ENCODE peak calls at places on chromosomes 1 and 21, in nine cellular contexts. One of them, this sample, is unnamed. For H3K4me1, the result is how much of the 10 kb centered on the place peaks cover.

GRCh38 chr1:38452246-38452645 is 405.7 kb upstream of the POU3F1 start:
- DNase-seq in lower lobe of right lung: no peak
- DNase-seq in pancreas: no peak
- DNase-seq in left lung: no peak
- DNase-seq in A549: no peak
- DNase-seq in iPS DF 6.9: no peak
- DNase-seq in aorta: no peak
- DNase-seq in CD8-positive, alpha-beta T cell: no peak
- DNase-seq in breast epithelium: no peak
- DNase-seq in this sample: no peak

GRCh38 chr1:100736324-100736723 is 16.8 kb downstream of the VCAM1 start:
- DNase-seq in pancreas: no peak
- DNase-seq in iPS DF 6.9: no peak
- DNase-seq in left lung: no peak
- DNase-seq in aorta: no peak
- DNase-seq in lower lobe of right lung: no peak
- DNase-seq in CD8-positive, alpha-beta T cell: no peak
- DNase-seq in breast epithelium: no peak
- DNase-seq in A549: no peak
- DNase-seq in this sample: no peak

GRCh38 chr1:59408608-59409007 is 111.7 kb downstream of the FGGY start:
- DNase-seq in iPS DF 6.9: no peak
- DNase-seq in lower lobe of right lung: no peak
- DNase-seq in aorta: no peak
- DNase-seq in CD8-positive, alpha-beta T cell: no peak
- DNase-seq in left lung: no peak
- DNase-seq in breast epithelium: no peak
- DNase-seq in A549: no peak
- DNase-seq in pancreas: no peak
- DNase-seq in this sample: peak

GRCh38 chr1:20640183-20640597 is 6.9 kb downstream of the PINK1 start:
- DNase-seq in A549: peak
- DNase-seq in pancreas: no peak
- DNase-seq in iPS DF 6.9: no peak
- DNase-seq in CD8-positive, alpha-beta T cell: peak
- DNase-seq in breast epithelium: no peak
- DNase-seq in left lung: no peak
- DNase-seq in lower lobe of right lung: no peak
- DNase-seq in aorta: no peak
- DNase-seq in this sample: peak

GRCh38 chr1:29804181-29804899 is 568.0 kb downstream of the PTPRU start:
- DNase-seq in left lung: no peak
- DNase-seq in breast epithelium: peak
- DNase-seq in CD8-positive, alpha-beta T cell: no peak
- DNase-seq in aorta: no peak
- DNase-seq in lower lobe of right lung: no peak
- DNase-seq in iPS DF 6.9: no peak
- DNase-seq in A549: no peak
- DNase-seq in pancreas: no peak
- DNase-seq in this sample: no peak

GRCh38 chr1:41795205-41795762 is 123.4 kb downstream of the HIVEP3 start:
- DNase-seq in aorta: no peak
- DNase-seq in iPS DF 6.9: no peak
- DNase-seq in lower lobe of right lung: no peak
- DNase-seq in A549: no peak
- DNase-seq in breast epithelium: no peak
- DNase-seq in CD8-positive, alpha-beta T cell: no peak
- DNase-seq in pancreas: no peak
- DNase-seq in left lung: no peak
- DNase-seq in this sample: no peak

GRCh38 chr1:218524526-218524925 is 179.4 kb downstream of the TGFB2 start:
- DNase-seq in pancreas: no peak
- DNase-seq in left lung: no peak
- DNase-seq in aorta: no peak
- DNase-seq in A549: no peak
- DNase-seq in CD8-positive, alpha-beta T cell: no peak
- DNase-seq in lower lobe of right lung: no peak
- DNase-seq in iPS DF 6.9: no peak
- DNase-seq in breast epithelium: no peak
- DNase-seq in this sample: peak

GRCh38 chr21:18153063-18153462 is 91.6 kb upstream of the CHODL start:
- DNase-seq in breast epithelium: no peak
- DNase-seq in lower lobe of right lung: no peak
- DNase-seq in pancreas: no peak
- DNase-seq in A549: no peak
- DNase-seq in iPS DF 6.9: no peak
- DNase-seq in CD8-positive, alpha-beta T cell: no peak
- DNase-seq in left lung: no peak
- DNase-seq in aorta: no peak
- DNase-seq in this sample: no peak

GRCh38 chr1:46520063-46520911 is 30.7 kb downstream of the DMBX1 start:
- DNase-seq in aorta: peak
- DNase-seq in pancreas: no peak
- DNase-seq in left lung: peak
- DNase-seq in lower lobe of right lung: no peak
- DNase-seq in iPS DF 6.9: no peak
- DNase-seq in A549: peak
- DNase-seq in breast epithelium: no peak
- DNase-seq in CD8-positive, alpha-beta T cell: no peak
- DNase-seq in this sample: peak

GRCh38 chr1:11198257-11198656 is 9.1 kb downstream of the ANGPTL7 start:
- DNase-seq in left lung: no peak
- DNase-seq in breast epithelium: no peak
- DNase-seq in A549: no peak
- DNase-seq in CD8-positive, alpha-beta T cell: no peak
- DNase-seq in aorta: no peak
- DNase-seq in iPS DF 6.9: no peak
- DNase-seq in pancreas: no peak
- DNase-seq in lower lobe of right lung: no peak
- DNase-seq in this sample: no peak
- H3K27ac ChIP-seq in left lung: no peak
- H3K27ac ChIP-seq in breast epithelium: no peak
- H3K27ac ChIP-seq in A549: no peak
- H3K27ac ChIP-seq in CD8-positive, alpha-beta T cell: no peak
- H3K27ac ChIP-seq in aorta: no peak
- H3K27ac ChIP-seq in iPS DF 6.9: no peak
- H3K27ac ChIP-seq in pancreas: no peak
- H3K27ac ChIP-seq in lower lobe of right lung: no peak
- H3K27ac ChIP-seq in this sample: no peak

GRCh38 chr21:31340942-31341487 is 3.0 kb downstream of the TIAM1 start:
- DNase-seq in aorta: no peak
- DNase-seq in left lung: no peak
- DNase-seq in breast epithelium: no peak
- DNase-seq in lower lobe of right lung: no peak
- DNase-seq in A549: no peak
- DNase-seq in iPS DF 6.9: no peak
- DNase-seq in CD8-positive, alpha-beta T cell: no peak
- DNase-seq in pancreas: no peak
- DNase-seq in this sample: no peak

GRCh38 chr21:31338892-31339368 is 5.1 kb downstream of the TIAM1 start:
- DNase-seq in CD8-positive, alpha-beta T cell: no peak
- DNase-seq in A549: no peak
- DNase-seq in iPS DF 6.9: no peak
- DNase-seq in pancreas: no peak
- DNase-seq in aorta: no peak
- DNase-seq in left lung: no peak
- DNase-seq in lower lobe of right lung: no peak
- DNase-seq in breast epithelium: no peak
- DNase-seq in this sample: no peak

GRCh38 chr21:31337991-31338891 is 5.8 kb downstream of the TIAM1 start:
- DNase-seq in lower lobe of right lung: no peak
- DNase-seq in iPS DF 6.9: no peak
- DNase-seq in breast epithelium: no peak
- DNase-seq in aorta: no peak
- DNase-seq in CD8-positive, alpha-beta T cell: no peak
- DNase-seq in A549: no peak
- DNase-seq in left lung: no peak
- DNase-seq in pancreas: no peak
- DNase-seq in this sample: no peak

GRCh38 chr21:31340499-31340898 is 3.6 kb downstream of the TIAM1 start:
- DNase-seq in A549: no peak
- DNase-seq in left lung: no peak
- DNase-seq in pancreas: no peak
- DNase-seq in iPS DF 6.9: no peak
- DNase-seq in CD8-positive, alpha-beta T cell: no peak
- DNase-seq in aorta: no peak
- DNase-seq in lower lobe of right lung: no peak
- DNase-seq in breast epithelium: no peak
- DNase-seq in this sample: no peak

DNA sequence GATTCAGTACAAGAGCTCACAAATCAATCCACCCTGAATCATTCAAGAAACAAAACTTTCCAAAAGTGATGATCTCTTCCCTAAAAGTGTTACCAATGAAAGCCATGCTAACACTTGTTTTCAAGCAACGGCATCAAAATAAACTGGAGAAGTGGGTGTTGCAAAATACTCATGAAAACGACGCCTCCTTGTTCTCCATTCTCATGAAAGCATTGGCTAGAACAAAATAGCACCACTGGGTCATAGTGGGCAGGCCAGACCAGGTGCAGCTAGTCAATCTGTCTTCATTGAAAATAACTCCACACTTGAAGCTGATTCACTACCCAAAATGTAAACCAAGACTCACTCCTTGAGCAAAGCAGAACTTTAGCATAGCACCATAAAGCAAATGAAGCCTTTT is 4.3 kb downstream of the TIAM1 start:
- DNase-seq in breast epithelium: no peak
- DNase-seq in CD8-positive, alpha-beta T cell: no peak
- DNase-seq in iPS DF 6.9: no peak
- DNase-seq in lower lobe of right lung: no peak
- DNase-seq in left lung: no peak
- DNase-seq in pancreas: no peak
- DNase-seq in aorta: no peak
- DNase-seq in A549: no peak
- DNase-seq in this sample: no peak
- H3K4me3 ChIP-seq in breast epithelium: no peak
- H3K4me3 ChIP-seq in CD8-positive, alpha-beta T cell: no peak
- H3K4me3 ChIP-seq in iPS DF 6.9: no peak
- H3K4me3 ChIP-seq in lower lobe of right lung: no peak
- H3K4me3 ChIP-seq in left lung: no peak
- H3K4me3 ChIP-seq in pancreas: no peak
- H3K4me3 ChIP-seq in aorta: no peak
- H3K4me3 ChIP-seq in A549: no peak
- H3K4me3 ChIP-seq in this sample: no peak

GRCh38 chr1:47814592-47815436 is 182.4 kb downstream of the TRABD2B start:
- DNase-seq in aorta: no peak
- DNase-seq in left lung: no peak
- DNase-seq in pancreas: no peak
- DNase-seq in A549: no peak
- DNase-seq in lower lobe of right lung: no peak
- DNase-seq in iPS DF 6.9: no peak
- DNase-seq in breast epithelium: no peak
- DNase-seq in CD8-positive, alpha-beta T cell: no peak
- DNase-seq in this sample: no peak

GRCh38 chr1:47812848-47813508 is 184.2 kb downstream of the TRABD2B start:
- DNase-seq in pancreas: no peak
- DNase-seq in aorta: no peak
- DNase-seq in breast epithelium: no peak
- DNase-seq in iPS DF 6.9: no peak
- DNase-seq in left lung: no peak
- DNase-seq in A549: no peak
- DNase-seq in lower lobe of right lung: no peak
- DNase-seq in CD8-positive, alpha-beta T cell: no peak
- DNase-seq in this sample: no peak

GRCh38 chr1:47810964-47811650 is 186.1 kb downstream of the TRABD2B start:
- DNase-seq in lower lobe of right lung: no peak
- DNase-seq in left lung: no peak
- DNase-seq in breast epithelium: no peak
- DNase-seq in CD8-positive, alpha-beta T cell: no peak
- DNase-seq in iPS DF 6.9: no peak
- DNase-seq in A549: no peak
- DNase-seq in aorta: no peak
- DNase-seq in pancreas: no peak
- DNase-seq in this sample: no peak

GRCh38 chr1:47816325-47817071 is 180.7 kb downstream of the TRABD2B start:
- DNase-seq in aorta: no peak
- DNase-seq in lower lobe of right lung: no peak
- DNase-seq in breast epithelium: no peak
- DNase-seq in pancreas: no peak
- DNase-seq in left lung: no peak
- DNase-seq in CD8-positive, alpha-beta T cell: no peak
- DNase-seq in iPS DF 6.9: no peak
- DNase-seq in A549: no peak
- DNase-seq in this sample: no peak

DNA sequence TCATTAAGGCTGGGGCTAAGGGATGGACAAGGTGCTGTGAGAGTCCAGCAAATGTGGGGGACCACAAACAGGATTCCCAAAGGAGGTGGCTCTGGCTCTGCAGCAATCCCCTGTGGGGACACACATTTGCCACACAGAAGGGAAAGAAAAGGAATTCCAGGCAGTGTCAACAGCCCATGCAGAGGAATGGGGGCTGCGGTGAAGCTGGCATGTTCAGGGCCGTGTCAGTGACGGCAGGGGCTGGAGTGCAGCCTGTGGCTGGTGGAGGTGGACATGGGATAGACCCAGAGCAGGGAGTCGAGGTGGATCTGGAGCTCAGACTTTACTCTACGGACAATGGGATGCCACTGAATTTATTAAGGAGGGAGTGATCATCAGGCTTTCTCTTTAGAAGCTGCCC is 183.2 kb downstream of the TRABD2B start:
- DNase-seq in A549: no peak
- DNase-seq in iPS DF 6.9: no peak
- DNase-seq in CD8-positive, alpha-beta T cell: no peak
- DNase-seq in pancreas: no peak
- DNase-seq in aorta: no peak
- DNase-seq in left lung: no peak
- DNase-seq in breast epithelium: no peak
- DNase-seq in lower lobe of right lung: no peak
- DNase-seq in this sample: no peak
- H3K4me1 ChIP-seq in A549: under half
- H3K4me1 ChIP-seq in iPS DF 6.9: under half
- H3K4me1 ChIP-seq in CD8-positive, alpha-beta T cell: under half
- H3K4me1 ChIP-seq in pancreas: under half
- H3K4me1 ChIP-seq in aorta: under half
- H3K4me1 ChIP-seq in left lung: under half
- H3K4me1 ChIP-seq in breast epithelium: under half
- H3K4me1 ChIP-seq in lower lobe of right lung: under half
- H3K4me1 ChIP-seq in this sample: under half

GRCh38 chr1:201260236-201260591 is 23.1 kb upstream of the PKP1 start:
- DNase-seq in pancreas: no peak
- DNase-seq in A549: no peak
- DNase-seq in iPS DF 6.9: no peak
- DNase-seq in aorta: no peak
- DNase-seq in breast epithelium: peak
- DNase-seq in left lung: no peak
- DNase-seq in lower lobe of right lung: no peak
- DNase-seq in CD8-positive, alpha-beta T cell: no peak
- DNase-seq in this sample: no peak
- H3K27ac ChIP-seq in pancreas: no peak
- H3K27ac ChIP-seq in A549: no peak
- H3K27ac ChIP-seq in iPS DF 6.9: no peak
- H3K27ac ChIP-seq in aorta: no peak
- H3K27ac ChIP-seq in breast epithelium: no peak
- H3K27ac ChIP-seq in left lung: no peak
- H3K27ac ChIP-seq in lower lobe of right lung: no peak
- H3K27ac ChIP-seq in CD8-positive, alpha-beta T cell: no peak
- H3K27ac ChIP-seq in this sample: no peak

GRCh38 chr1:215083408-215083961 is 948 bp downstream of the KCNK2 start:
- DNase-seq in iPS DF 6.9: no peak
- DNase-seq in breast epithelium: peak
- DNase-seq in CD8-positive, alpha-beta T cell: no peak
- DNase-seq in lower lobe of right lung: no peak
- DNase-seq in left lung: peak
- DNase-seq in A549: no peak
- DNase-seq in pancreas: no peak
- DNase-seq in aorta: no peak
- DNase-seq in this sample: peak
- H3K4me3 ChIP-seq in iPS DF 6.9: peak
- H3K4me3 ChIP-seq in breast epithelium: peak
- H3K4me3 ChIP-seq in CD8-positive, alpha-beta T cell: no peak
- H3K4me3 ChIP-seq in lower lobe of right lung: peak
- H3K4me3 ChIP-seq in left lung: peak
- H3K4me3 ChIP-seq in A549: peak
- H3K4me3 ChIP-seq in pancreas: no peak
- H3K4me3 ChIP-seq in aorta: peak
- H3K4me3 ChIP-seq in this sample: peak

This sample was measured in thyroid gland.